ENCODE peak calls at places on chromosome 3, in eight cellular contexts. P is aorta, S is BE2C, X is psoas muscle, L is GM23248, U is fibroblast of mammary gland, Q is GM06990, R is pancreas. N is an unnamed sample.

GRCh38 chr3:37924453-37924852 is 62.8 kb downstream of the CTDSPL start:
- DNase-seq in P (no peak), S (no peak), X (no peak), L (peak), U (no peak), Q (no peak), R (no peak), N (no peak)

GRCh38 chr3:114383875-114384557 is 90.2 kb downstream of the TIGIT start:
- DNase-seq in P (peak), S (peak), X (peak), L (peak), U (peak), Q (peak), R (peak), N (peak)

GRCh38 chr3:185215873-185216586 is 37.8 kb downstream of the EHHADH start:
- DNase-seq in P (no peak), S (no peak), X (no peak), L (peak), U (peak), Q (no peak), R (no peak), N (peak)

GRCh38 chr3:72446406-72447058 is 401.7 kb downstream of the SHQ1 start:
- DNase-seq in P (no peak), S (no peak), X (no peak), L (peak), U (peak), Q (no peak), R (no peak), N (peak)

GRCh38 chr3:194396897-194397756 is 1.9 kb downstream of the GP5 start:
- DNase-seq in P (no peak), S (no peak), X (no peak), L (no peak), U (no peak), Q (peak), R (no peak), N (no peak)

GRCh38 chr3:190877925-190878324 is 15.4 kb upstream of the GMNC start:
- DNase-seq in P (no peak), S (peak), X (no peak), L (no peak), U (no peak), Q (peak), R (no peak), N (no peak)

GRCh38 chr3:142973217-142974009 is 9.9 kb upstream of the PAQR9 start:
- DNase-seq in P (no peak), S (no peak), X (peak), L (no peak), U (no peak), Q (no peak), R (no peak), N (no peak)

GRCh38 chr3:128320551-128321340 is 145.9 kb downstream of the DNAJB8 start:
- DNase-seq in P (no peak), S (peak), X (no peak), L (no peak), U (no peak), Q (no peak), R (no peak), N (no peak)

GRCh38 chr3:43181202-43181910 is 75.5 kb upstream of the POMGNT2 start:
- DNase-seq in P (no peak), S (no peak), X (no peak), L (no peak), U (no peak), Q (peak), R (no peak), N (peak)

GRCh38 chr3:126546549-126547239 is 12.0 kb downstream of the C3orf22 start:
- DNase-seq in P (peak), S (no peak), X (no peak), L (no peak), U (no peak), Q (no peak), R (no peak), N (no peak)

GRCh38 chr3:126544596-126545281 is 14.0 kb downstream of the C3orf22 start:
- DNase-seq in P (peak), S (no peak), X (no peak), L (no peak), U (no peak), Q (no peak), R (no peak), N (no peak)

GRCh38 chr3:126545544-126545943 is 13.2 kb downstream of the C3orf22 start:
- DNase-seq in P (no peak), S (peak), X (no peak), L (no peak), U (no peak), Q (no peak), R (no peak), N (no peak)

GRCh38 chr3:126543457-126544090 is 15.2 kb downstream of the C3orf22 start:
- DNase-seq in P (peak), S (no peak), X (no peak), L (no peak), U (no peak), Q (no peak), R (no peak), N (no peak)

DNA sequence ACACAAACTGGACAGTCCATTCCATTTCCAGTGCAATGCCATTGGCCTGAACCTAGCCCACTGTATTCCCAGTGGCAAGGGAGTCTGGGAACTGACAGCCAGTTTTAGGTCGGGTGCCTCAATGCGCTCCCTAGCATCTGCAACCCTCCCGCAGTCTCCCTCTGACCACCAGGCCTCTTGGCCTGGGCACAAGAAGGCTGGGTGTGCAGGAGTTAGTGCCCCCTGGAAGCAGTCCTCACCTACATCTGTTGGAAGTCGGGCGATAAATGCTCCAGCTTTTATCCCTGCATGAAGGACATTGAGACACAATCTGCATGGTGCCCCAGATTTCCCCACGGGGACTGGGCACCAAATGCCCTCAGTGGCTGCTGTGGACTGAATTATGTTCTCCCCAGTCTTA is 12.7 kb downstream of the C3orf22 start:
- DNase-seq in P (no peak), S (peak), X (no peak), L (no peak), U (no peak), Q (no peak), R (no peak), N (no peak)
- H3K4me3 ChIP-seq in P (no peak), S (no peak), X (no peak), L (no peak), U (no peak), Q (no peak), R (no peak), N (no peak)

GRCh38 chr3:102736961-102737304 is 302.1 kb downstream of the ZPLD1 start:
- DNase-seq in P (no peak), S (no peak), X (no peak), L (no peak), U (no peak), Q (no peak), R (no peak), N (no peak)

GRCh38 chr3:102745881-102746280 is 311.1 kb downstream of the ZPLD1 start:
- DNase-seq in P (no peak), S (no peak), X (no peak), L (peak), U (no peak), Q (no peak), R (no peak), N (no peak)

GRCh38 chr3:102737353-102737752 is 302.5 kb downstream of the ZPLD1 start:
- DNase-seq in P (no peak), S (no peak), X (no peak), L (no peak), U (no peak), Q (no peak), R (no peak), N (no peak)

GRCh38 chr3:102741105-102741504 is 306.3 kb downstream of the ZPLD1 start:
- DNase-seq in P (no peak), S (peak), X (no peak), L (peak), U (no peak), Q (no peak), R (no peak), N (peak)

GRCh38 chr3:102741694-102742093 is 306.9 kb downstream of the ZPLD1 start:
- DNase-seq in P (no peak), S (no peak), X (no peak), L (no peak), U (no peak), Q (no peak), R (no peak), N (no peak)
- H3K4me3 ChIP-seq in P (no peak), S (no peak), X (no peak), L (no peak), U (no peak), Q (no peak), R (no peak), N (no peak)

GRCh38 chr3:124033360-124034015 is 41.6 kb upstream of the ROPN1 start:
- DNase-seq in P (peak), S (peak), X (peak), L (peak), U (no peak), Q (peak), R (peak), N (peak)

GRCh38 chr3:124034809-124035152 is 42.9 kb upstream of the ROPN1 start:
- DNase-seq in P (no peak), S (no peak), X (no peak), L (no peak), U (no peak), Q (no peak), R (no peak), N (no peak)

GRCh38 chr3:124032881-124033359 is 41.0 kb upstream of the ROPN1 start:
- DNase-seq in P (peak), S (peak), X (peak), L (peak), U (peak), Q (peak), R (peak), N (peak)

GRCh38 chr3:124035463-124036121 is 43.7 kb upstream of the ROPN1 start:
- DNase-seq in P (no peak), S (no peak), X (no peak), L (no peak), U (no peak), Q (no peak), R (no peak), N (no peak)

GRCh38 chr3:124034016-124034808 is 42.3 kb upstream of the ROPN1 start:
- DNase-seq in P (peak), S (peak), X (peak), L (peak), U (peak), Q (peak), R (peak), N (no peak)
- H3K4me3 ChIP-seq in P (peak), S (peak), X (peak), L (peak), U (peak), Q (no peak), R (peak), N (peak)

GRCh38 chr3:18379647-18380046 is 45.5 kb downstream of the SATB1 start:
- DNase-seq in P (no peak), S (no peak), X (no peak), L (no peak), U (no peak), Q (no peak), R (no peak), N (no peak)
- H3K4me3 ChIP-seq in P (no peak), S (no peak), X (no peak), L (no peak), U (no peak), Q (no peak), R (no peak), N (no peak)

GRCh38 chr3:136171097-136171542 is 25.0 kb downstream of the MSL2 start:
- DNase-seq in P (no peak), S (no peak), X (no peak), L (peak), U (no peak), Q (no peak), R (no peak), N (peak)
- H3K4me3 ChIP-seq in P (no peak), S (no peak), X (no peak), L (no peak), U (no peak), Q (no peak), R (no peak), N (no peak)

GRCh38 chr3:151460240-151460639 is 621 bp downstream of the IGSF10 start:
- DNase-seq in P (no peak), S (no peak), X (no peak), L (peak), U (peak), Q (no peak), R (no peak), N (peak)
- H3K4me3 ChIP-seq in P (no peak), S (peak), X (peak), L (peak), U (no peak), Q (no peak), R (peak), N (no peak)

DNA sequence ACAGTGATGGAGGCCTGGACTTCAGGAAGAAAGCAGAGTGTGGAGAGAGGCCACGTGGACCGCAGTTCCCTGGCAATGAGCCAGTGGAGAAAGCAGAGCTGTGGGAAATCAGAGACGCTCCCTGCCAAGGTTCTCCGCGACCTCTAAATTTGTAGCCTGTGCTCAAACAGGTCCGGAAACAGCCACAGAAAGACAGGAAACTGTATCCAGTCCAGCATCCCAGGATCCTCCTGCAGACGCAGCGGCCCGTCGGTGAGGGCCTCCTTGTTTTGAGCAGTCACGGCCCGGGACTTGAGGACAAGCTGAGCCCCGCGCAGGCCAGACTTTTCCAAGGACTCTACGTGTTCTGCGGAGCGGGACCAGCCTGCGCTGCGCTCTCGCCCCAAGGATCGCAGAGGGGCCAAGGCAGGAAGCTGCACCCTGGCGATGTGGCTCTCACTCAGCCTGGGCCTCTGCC is 22.3 kb downstream of the RPSA start:
- DNase-seq in P (no peak), S (peak), X (no peak), L (no peak), U (no peak), Q (no peak), R (no peak), N (no peak)
- H3K4me3 ChIP-seq in P (no peak), S (no peak), X (no peak), L (no peak), U (no peak), Q (no peak), R (no peak), N (no peak)

DNA sequence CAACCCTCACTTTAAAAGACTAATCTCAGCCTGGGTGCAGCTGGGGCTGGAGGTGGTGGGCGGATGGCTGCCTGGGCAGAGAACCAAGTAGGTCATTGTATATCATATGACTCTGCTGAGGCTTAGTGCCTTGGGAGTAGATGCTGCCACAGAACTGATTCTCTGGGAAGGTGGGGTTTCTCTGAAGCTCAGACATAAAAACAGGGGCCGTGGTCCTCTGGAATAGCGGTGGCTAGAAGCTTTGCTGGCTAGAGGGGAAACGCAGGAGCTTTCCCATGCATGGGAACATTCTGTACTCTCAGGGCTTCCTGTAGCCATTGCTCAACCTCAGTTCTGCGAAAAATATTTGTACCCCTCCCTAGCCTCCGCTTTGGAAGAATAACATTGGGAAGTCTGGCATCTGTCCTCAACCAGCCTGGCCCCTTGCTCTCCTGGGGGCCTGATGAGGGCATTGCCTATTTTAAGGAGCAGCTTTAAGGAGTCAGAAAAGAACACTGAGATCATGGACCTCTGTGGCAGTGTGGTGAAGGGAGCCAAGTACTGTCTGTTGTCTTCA is 14.7 kb downstream of the TIMP4 start:
- DNase-seq in P (peak), S (no peak), X (peak), L (peak), U (peak), Q (no peak), R (no peak), N (peak)
- H3K4me3 ChIP-seq in P (no peak), S (no peak), X (peak), L (peak), U (no peak), Q (no peak), R (no peak), N (no peak)

GRCh38 chr3:46665763-46666470 is 27.6 kb downstream of the ALS2CL start:
- DNase-seq in P (no peak), S (no peak), X (no peak), L (no peak), U (no peak), Q (no peak), R (no peak), N (no peak)

GRCh38 chr3:46663611-46664135 is 29.8 kb downstream of the ALS2CL start:
- DNase-seq in P (no peak), S (peak), X (no peak), L (peak), U (peak), Q (no peak), R (no peak), N (no peak)

GRCh38 chr3:46664188-46664970 is 29.1 kb downstream of the ALS2CL start:
- DNase-seq in P (no peak), S (no peak), X (no peak), L (no peak), U (no peak), Q (no peak), R (no peak), N (no peak)

GRCh38 chr3:46666471-46666845 is 27.0 kb downstream of the ALS2CL start:
- DNase-seq in P (no peak), S (no peak), X (no peak), L (no peak), U (no peak), Q (no peak), R (no peak), N (no peak)

DNA sequence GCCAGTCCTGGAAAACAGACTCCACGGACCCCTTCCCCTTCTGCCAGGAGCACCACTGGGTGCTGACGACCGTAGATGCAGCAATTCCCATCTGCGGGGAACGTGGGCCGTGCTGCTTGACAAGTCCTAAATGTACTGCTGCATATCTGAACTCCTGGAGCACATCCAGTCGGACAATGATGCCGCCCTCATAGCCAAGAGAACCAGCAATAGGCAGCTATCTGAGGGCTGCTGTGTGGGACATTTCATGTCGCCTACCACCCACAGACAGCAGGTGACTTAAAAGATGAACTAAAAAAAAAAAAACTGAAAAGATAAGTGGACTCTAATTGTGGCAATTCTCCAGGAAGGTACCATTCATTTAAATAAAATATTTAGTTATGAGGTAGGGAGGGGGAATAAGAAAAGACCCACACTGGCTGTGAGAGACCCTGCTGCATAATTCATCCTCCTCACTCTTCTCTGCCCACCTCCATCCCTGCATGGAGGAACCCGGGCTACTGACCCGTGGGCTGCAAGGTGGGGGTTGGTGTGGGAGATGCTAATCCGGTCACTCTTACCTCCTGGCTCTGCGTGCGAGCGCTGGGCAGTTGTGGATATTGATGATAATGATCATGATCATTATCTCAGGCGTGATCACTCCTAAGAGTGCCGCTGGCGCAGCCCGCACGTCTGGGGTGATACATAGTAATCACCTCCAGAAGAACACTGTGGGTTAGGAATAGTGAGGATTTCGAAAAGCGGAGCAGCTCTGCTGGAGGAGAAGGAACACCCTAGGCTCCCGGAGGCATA is 28.3 kb downstream of the ALS2CL start:
- DNase-seq in P (no peak), S (no peak), X (no peak), L (no peak), U (no peak), Q (no peak), R (no peak), N (no peak)
- H3K4me3 ChIP-seq in P (no peak), S (no peak), X (no peak), L (no peak), U (no peak), Q (no peak), R (no peak), N (no peak)